ENCODE peak calls at places on chromosomes 4 and X, in seven cellular contexts. One of them, this sample, is unnamed.

GRCh38 chr4:104490096-104490769 is 4.5 kb downstream of the CXXC4 start:
- DNase-seq in DND-41: peak
- DNase-seq in IMR-90: no peak
- DNase-seq in neural progenitor cell: peak
- DNase-seq in fibroblast of the aortic adventitia: no peak
- DNase-seq in H1: peak
- DNase-seq in endothelial cell: no peak
- DNase-seq in this sample: no peak

GRCh38 chrX:102976793-102977495 is 39.9 kb downstream of the RAB40AL start:
- DNase-seq in DND-41: no peak
- DNase-seq in IMR-90: peak
- DNase-seq in neural progenitor cell: no peak
- DNase-seq in fibroblast of the aortic adventitia: peak
- DNase-seq in H1: no peak
- DNase-seq in endothelial cell: no peak
- DNase-seq in this sample: peak

GRCh38 chr4:124184767-124185166 is 527.8 kb downstream of the ANKRD50 start:
- DNase-seq in DND-41: no peak
- DNase-seq in IMR-90: no peak
- DNase-seq in neural progenitor cell: no peak
- DNase-seq in fibroblast of the aortic adventitia: no peak
- DNase-seq in H1: no peak
- DNase-seq in endothelial cell: no peak
- DNase-seq in this sample: no peak

GRCh38 chr4:5921578-5921977 is 28.7 kb upstream of the CRMP1 start:
- DNase-seq in DND-41: no peak
- DNase-seq in IMR-90: no peak
- DNase-seq in neural progenitor cell: no peak
- DNase-seq in fibroblast of the aortic adventitia: no peak
- DNase-seq in H1: no peak
- DNase-seq in endothelial cell: no peak
- DNase-seq in this sample: no peak

GRCh38 chr4:106048250-106048931 is 153.1 kb downstream of the NPNT start:
- DNase-seq in DND-41: no peak
- DNase-seq in IMR-90: peak
- DNase-seq in neural progenitor cell: peak
- DNase-seq in fibroblast of the aortic adventitia: peak
- DNase-seq in H1: no peak
- DNase-seq in endothelial cell: no peak
- DNase-seq in this sample: peak

GRCh38 chr4:86358176-86358701 is 1.6 kb downstream of the MAPK10 start:
- DNase-seq in DND-41: no peak
- DNase-seq in IMR-90: peak
- DNase-seq in neural progenitor cell: peak
- DNase-seq in fibroblast of the aortic adventitia: peak
- DNase-seq in H1: no peak
- DNase-seq in endothelial cell: no peak
- DNase-seq in this sample: peak

GRCh38 chr4:8580321-8581093 is at the start of gene GPR78:
- DNase-seq in DND-41: peak
- DNase-seq in IMR-90: peak
- DNase-seq in neural progenitor cell: peak
- DNase-seq in fibroblast of the aortic adventitia: peak
- DNase-seq in H1: peak
- DNase-seq in endothelial cell: peak
- DNase-seq in this sample: peak

GRCh38 chrX:11406109-11406755 is 113.0 kb downstream of the AMELX start:
- DNase-seq in DND-41: no peak
- DNase-seq in IMR-90: peak
- DNase-seq in neural progenitor cell: no peak
- DNase-seq in fibroblast of the aortic adventitia: no peak
- DNase-seq in H1: no peak
- DNase-seq in endothelial cell: no peak
- DNase-seq in this sample: no peak

GRCh38 chr4:38958453-38958852 is 73.8 kb downstream of the TMEM156 start:
- DNase-seq in DND-41: no peak
- DNase-seq in IMR-90: peak
- DNase-seq in neural progenitor cell: no peak
- DNase-seq in fibroblast of the aortic adventitia: no peak
- DNase-seq in H1: no peak
- DNase-seq in endothelial cell: no peak
- DNase-seq in this sample: peak

GRCh38 chr4:173281420-173282333 is 52.5 kb downstream of the HMGB2 start:
- DNase-seq in DND-41: peak
- DNase-seq in IMR-90: no peak
- DNase-seq in neural progenitor cell: no peak
- DNase-seq in fibroblast of the aortic adventitia: no peak
- DNase-seq in H1: no peak
- DNase-seq in endothelial cell: no peak
- DNase-seq in this sample: no peak

GRCh38 chr4:72325215-72325614 is 243.8 kb downstream of the ADAMTS3 start:
- DNase-seq in DND-41: no peak
- DNase-seq in IMR-90: no peak
- DNase-seq in neural progenitor cell: no peak
- DNase-seq in fibroblast of the aortic adventitia: no peak
- DNase-seq in H1: no peak
- DNase-seq in endothelial cell: no peak
- DNase-seq in this sample: peak

GRCh38 chr4:84796388-84796787 is 170.1 kb downstream of the WDFY3 start:
- DNase-seq in DND-41: no peak
- DNase-seq in IMR-90: no peak
- DNase-seq in neural progenitor cell: peak
- DNase-seq in fibroblast of the aortic adventitia: no peak
- DNase-seq in H1: no peak
- DNase-seq in endothelial cell: no peak
- DNase-seq in this sample: no peak

GRCh38 chrX:16573781-16574180 is 76.2 kb upstream of the S100G start:
- DNase-seq in DND-41: no peak
- DNase-seq in IMR-90: peak
- DNase-seq in neural progenitor cell: no peak
- DNase-seq in fibroblast of the aortic adventitia: peak
- DNase-seq in H1: no peak
- DNase-seq in endothelial cell: no peak
- DNase-seq in this sample: peak

GRCh38 chr4:54091637-54092404 is 8.1 kb upstream of the GSX2 start:
- DNase-seq in DND-41: peak
- DNase-seq in IMR-90: peak
- DNase-seq in neural progenitor cell: peak
- DNase-seq in fibroblast of the aortic adventitia: peak
- DNase-seq in H1: peak
- DNase-seq in endothelial cell: no peak
- DNase-seq in this sample: peak

DNA sequence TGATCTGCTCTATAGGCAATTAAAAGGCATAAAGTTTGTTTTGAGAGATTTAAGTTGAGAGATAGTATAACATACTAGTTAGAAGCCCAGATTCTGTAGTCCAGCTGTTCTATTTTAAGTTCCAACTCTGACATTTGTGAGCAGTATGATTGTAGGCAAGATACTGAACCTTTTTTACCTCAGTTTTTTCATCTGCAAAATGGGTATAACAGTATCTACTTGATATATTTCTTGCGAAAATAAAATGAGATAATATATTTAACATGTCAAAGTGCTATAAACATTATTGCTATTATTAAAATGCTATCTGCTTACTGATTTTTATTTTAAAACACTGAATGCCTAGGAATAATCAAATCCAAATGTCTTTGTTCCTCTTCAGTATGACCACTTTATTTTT is 19.2 kb downstream of the TMPRSS11F start:
- DNase-seq in DND-41: no peak
- DNase-seq in IMR-90: no peak
- DNase-seq in neural progenitor cell: no peak
- DNase-seq in fibroblast of the aortic adventitia: no peak
- DNase-seq in H1: no peak
- DNase-seq in endothelial cell: no peak
- DNase-seq in this sample: no peak
- TF ChIP-seq CTCF in DND-41: no peak
- TF ChIP-seq CTCF in IMR-90: no peak
- TF ChIP-seq CTCF in neural progenitor cell: no peak
- TF ChIP-seq CTCF in fibroblast of the aortic adventitia: no peak
- TF ChIP-seq CTCF in H1: no peak
- TF ChIP-seq CTCF in endothelial cell: no peak
- TF ChIP-seq CTCF in this sample: no peak

GRCh38 chrX:121579016-121579760 is 531.8 kb downstream of the GLUD2 start:
- DNase-seq in DND-41: peak
- DNase-seq in IMR-90: no peak
- DNase-seq in neural progenitor cell: peak
- DNase-seq in fibroblast of the aortic adventitia: peak
- DNase-seq in H1: no peak
- DNase-seq in endothelial cell: peak
- DNase-seq in this sample: peak
- TF ChIP-seq CTCF in DND-41: peak
- TF ChIP-seq CTCF in IMR-90: no peak
- TF ChIP-seq CTCF in neural progenitor cell: peak
- TF ChIP-seq CTCF in fibroblast of the aortic adventitia: peak
- TF ChIP-seq CTCF in H1: no peak
- TF ChIP-seq CTCF in endothelial cell: peak
- TF ChIP-seq CTCF in this sample: peak

DNA sequence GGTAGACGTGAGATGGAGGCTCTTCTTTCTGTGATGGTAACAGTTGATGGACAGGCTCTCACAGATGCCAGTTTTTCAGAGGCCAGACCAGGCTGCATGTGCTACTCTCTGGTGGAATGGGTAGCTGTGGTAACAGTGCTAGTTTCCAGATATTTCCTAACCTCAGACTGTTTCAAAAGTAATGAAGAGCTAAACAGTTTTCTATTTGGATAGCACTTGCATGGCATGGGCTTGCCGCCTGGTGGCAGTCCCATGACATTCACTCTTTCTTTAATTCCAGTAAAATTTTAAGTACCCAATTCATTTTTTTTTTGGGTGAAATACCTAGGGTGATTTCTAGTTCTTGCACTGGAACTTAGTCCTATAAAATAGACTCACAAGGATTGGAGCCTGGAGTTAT is 220.2 kb upstream of the MAD2L1 start:
- DNase-seq in DND-41: no peak
- DNase-seq in IMR-90: no peak
- DNase-seq in neural progenitor cell: no peak
- DNase-seq in fibroblast of the aortic adventitia: no peak
- DNase-seq in H1: no peak
- DNase-seq in endothelial cell: no peak
- DNase-seq in this sample: no peak
- TF ChIP-seq CTCF in DND-41: no peak
- TF ChIP-seq CTCF in IMR-90: no peak
- TF ChIP-seq CTCF in neural progenitor cell: peak
- TF ChIP-seq CTCF in fibroblast of the aortic adventitia: no peak
- TF ChIP-seq CTCF in H1: peak
- TF ChIP-seq CTCF in endothelial cell: peak
- TF ChIP-seq CTCF in this sample: peak

DNA sequence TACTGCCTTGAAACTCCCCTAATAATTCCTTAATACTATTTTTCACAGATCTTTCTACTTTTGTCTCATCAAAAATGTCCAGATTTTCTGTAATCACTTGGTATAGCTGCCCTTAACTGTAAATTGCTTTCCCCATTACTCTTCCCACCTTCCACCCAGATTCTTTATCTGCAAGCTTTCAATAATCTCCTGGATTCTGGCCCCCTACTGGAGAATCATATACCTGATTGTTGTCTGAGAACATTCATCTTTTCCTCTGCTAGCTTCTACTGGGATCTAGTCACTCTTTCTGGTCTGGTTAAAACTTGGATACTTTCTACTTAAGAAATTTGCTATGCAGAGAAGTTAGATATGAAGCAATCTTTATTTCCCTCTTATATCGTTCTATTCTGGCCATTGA is 552.6 kb downstream of the PCDH19 start:
- DNase-seq in DND-41: no peak
- DNase-seq in IMR-90: no peak
- DNase-seq in neural progenitor cell: peak
- DNase-seq in fibroblast of the aortic adventitia: no peak
- DNase-seq in H1: no peak
- DNase-seq in endothelial cell: no peak
- DNase-seq in this sample: no peak
- TF ChIP-seq CTCF in DND-41: peak
- TF ChIP-seq CTCF in IMR-90: no peak
- TF ChIP-seq CTCF in neural progenitor cell: peak
- TF ChIP-seq CTCF in fibroblast of the aortic adventitia: no peak
- TF ChIP-seq CTCF in H1: no peak
- TF ChIP-seq CTCF in endothelial cell: peak
- TF ChIP-seq CTCF in this sample: peak

GRCh38 chr4:139281212-139281611 is 1.2 kb upstream of the MGARP start:
- DNase-seq in DND-41: no peak
- DNase-seq in IMR-90: no peak
- DNase-seq in neural progenitor cell: no peak
- DNase-seq in fibroblast of the aortic adventitia: no peak
- DNase-seq in H1: no peak
- DNase-seq in endothelial cell: no peak
- DNase-seq in this sample: no peak
- TF ChIP-seq CTCF in DND-41: peak
- TF ChIP-seq CTCF in IMR-90: no peak
- TF ChIP-seq CTCF in neural progenitor cell: peak
- TF ChIP-seq CTCF in fibroblast of the aortic adventitia: peak
- TF ChIP-seq CTCF in H1: peak
- TF ChIP-seq CTCF in endothelial cell: peak
- TF ChIP-seq CTCF in this sample: peak

DNA sequence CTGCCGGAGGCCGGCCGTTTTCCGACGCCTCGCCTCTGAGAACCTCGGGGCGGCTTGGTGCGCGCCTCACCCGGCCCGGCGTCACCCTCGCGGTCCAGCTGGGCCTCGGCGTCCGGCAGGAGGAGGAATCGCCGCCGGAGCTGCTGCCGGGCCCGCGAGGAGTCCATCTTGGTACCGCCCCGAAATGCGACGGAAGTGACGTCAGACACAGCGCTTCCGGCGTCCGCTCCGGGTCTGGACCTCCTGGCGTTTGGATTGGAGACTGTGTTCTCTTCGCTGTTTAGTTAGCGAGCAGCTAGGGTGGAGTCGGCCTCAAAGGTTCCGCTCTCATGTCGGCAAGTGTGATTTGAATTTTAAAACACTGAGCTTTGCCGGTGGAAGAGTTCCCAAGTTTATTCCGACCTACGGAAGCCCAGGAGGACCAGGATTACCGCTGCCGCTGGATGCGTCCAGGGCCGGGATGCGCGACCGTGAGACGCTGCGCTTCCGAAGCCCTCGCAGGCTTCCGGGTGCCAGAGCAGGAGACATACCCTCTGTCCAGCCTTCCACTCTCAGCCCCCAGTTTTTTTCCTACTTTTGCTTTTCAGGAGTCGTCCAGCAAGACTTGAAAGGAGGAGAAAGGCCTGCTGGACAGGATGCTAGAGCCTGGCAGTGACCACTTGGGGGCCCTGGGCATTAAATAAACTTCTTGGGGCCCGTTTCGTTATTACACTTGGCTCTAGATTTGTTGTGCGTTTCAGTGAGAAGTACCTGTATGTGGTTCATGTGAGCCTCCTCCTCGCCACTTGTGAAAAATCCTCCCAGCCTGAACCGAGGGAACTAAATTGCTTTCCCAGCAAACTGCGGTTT is at the start of gene TMEM128:
- DNase-seq in DND-41: peak
- DNase-seq in IMR-90: peak
- DNase-seq in neural progenitor cell: peak
- DNase-seq in fibroblast of the aortic adventitia: peak
- DNase-seq in H1: peak
- DNase-seq in endothelial cell: peak
- DNase-seq in this sample: peak
- TF ChIP-seq CTCF in DND-41: peak
- TF ChIP-seq CTCF in IMR-90: peak
- TF ChIP-seq CTCF in neural progenitor cell: peak
- TF ChIP-seq CTCF in fibroblast of the aortic adventitia: peak
- TF ChIP-seq CTCF in H1: no peak
- TF ChIP-seq CTCF in endothelial cell: no peak
- TF ChIP-seq CTCF in this sample: peak

GRCh38 chrX:134911348-134911747 is 79.4 kb upstream of the SMIM10 start:
- DNase-seq in DND-41: no peak
- DNase-seq in IMR-90: no peak
- DNase-seq in neural progenitor cell: no peak
- DNase-seq in fibroblast of the aortic adventitia: no peak
- DNase-seq in H1: no peak
- DNase-seq in endothelial cell: no peak
- DNase-seq in this sample: no peak
- TF ChIP-seq CTCF in DND-41: no peak
- TF ChIP-seq CTCF in IMR-90: no peak
- TF ChIP-seq CTCF in neural progenitor cell: no peak
- TF ChIP-seq CTCF in fibroblast of the aortic adventitia: no peak
- TF ChIP-seq CTCF in H1: no peak
- TF ChIP-seq CTCF in endothelial cell: no peak
- TF ChIP-seq CTCF in this sample: no peak

This sample was measured in AG10803.